ENCODE peak calls at places on chromosomes 16 and 17, in seven cellular contexts. L is tibial nerve; B is right lobe of liver; U is CD8-positive, alpha-beta T cell; J is neural progenitor cell; F is CD8-positive, alpha-beta memory T cell; V is SJCRH30. O is an unnamed sample. For H3K36me3, the result is how much of the 10 kb centered on the place peaks cover.

GRCh38 chr17:40542562-40543411 is 22.5 kb downstream of the CCR7 start:
- DNase-seq in L (peak), B (peak), U (no peak), J (no peak), F (peak), V (peak), O (no peak)

GRCh38 chr16:30875881-30876791 is 17.7 kb downstream of the BCL7C start:
- DNase-seq in L (no peak), B (no peak), U (no peak), J (peak), F (no peak), V (peak), O (no peak)

GRCh38 chr16:28053461-28053860 is 10.1 kb downstream of the GSG1L start:
- DNase-seq in L (no peak), B (no peak), U (no peak), J (no peak), F (no peak), V (no peak), O (no peak)

GRCh38 chr16:24255446-24256352 is at the start of gene CACNG3:
- DNase-seq in L (no peak), B (peak), U (peak), J (peak), F (peak), V (peak), O (peak)

GRCh38 chr17:18363021-18363941 is at the start of gene SHMT1:
- DNase-seq in L (peak), B (peak), U (peak), J (peak), F (peak), V (peak), O (peak)

GRCh38 chr17:40038882-40039513 is 15.2 kb downstream of the MED24 start:
- DNase-seq in L (peak), B (no peak), U (no peak), J (peak), F (no peak), V (peak), O (peak)

GRCh38 chr16:11139624-11140375 is 116.2 kb downstream of the SOCS1 start:
- DNase-seq in L (no peak), B (no peak), U (no peak), J (peak), F (no peak), V (peak), O (no peak)

GRCh38 chr16:68776821-68777485 is 39.9 kb downstream of the CDH1 start:
- DNase-seq in L (no peak), B (no peak), U (peak), J (no peak), F (no peak), V (no peak), O (no peak)

GRCh38 chr16:3461120-3461519 is 17.6 kb downstream of the NAA60 start:
- DNase-seq in L (no peak), B (no peak), U (peak), J (peak), F (peak), V (no peak), O (no peak)

GRCh38 chr16:88430524-88431446 is 22.3 kb upstream of the ZFPM1 start:
- DNase-seq in L (no peak), B (peak), U (peak), J (no peak), F (no peak), V (no peak), O (no peak)

GRCh38 chr16:47463771-47464624 is 2.9 kb downstream of the PHKB start:
- DNase-seq in L (no peak), B (no peak), U (no peak), J (peak), F (no peak), V (no peak), O (no peak)

GRCh38 chr16:68233835-68234187 is 2.1 kb downstream of the ESRP2 start:
- DNase-seq in L (no peak), B (no peak), U (no peak), J (no peak), F (no peak), V (no peak), O (no peak)

GRCh38 chr17:80285237-80285920 is 24.7 kb downstream of the RNF213 start:
- DNase-seq in L (no peak), B (no peak), U (no peak), J (no peak), F (no peak), V (peak), O (no peak)

GRCh38 chr16:54928421-54929089 is 2.1 kb upstream of the IRX5 start:
- DNase-seq in L (no peak), B (peak), U (no peak), J (peak), F (peak), V (peak), O (peak)

GRCh38 chr16:85521737-85522042 is 91.4 kb upstream of the GSE1 start:
- DNase-seq in L (no peak), B (no peak), U (no peak), J (no peak), F (no peak), V (no peak), O (no peak)

GRCh38 chr17:16989230-16989952 is 17.5 kb upstream of the TNFRSF13B start:
- DNase-seq in L (no peak), B (no peak), U (no peak), J (no peak), F (no peak), V (no peak), O (no peak)

GRCh38 chr17:80470603-80471002 is 5.8 kb downstream of the NPTX1 start:
- DNase-seq in L (no peak), B (no peak), U (no peak), J (no peak), F (no peak), V (no peak), O (no peak)

GRCh38 chr17:28928061-28928460 is 23.3 kb downstream of the PHF12 start:
- DNase-seq in L (no peak), B (no peak), U (no peak), J (no peak), F (no peak), V (no peak), O (no peak)

GRCh38 chr17:75665981-75666380 is 973 bp downstream of the RECQL5 start:
- DNase-seq in L (no peak), B (no peak), U (no peak), J (no peak), F (no peak), V (no peak), O (no peak)

GRCh38 chr17:8227238-8227581 is 16.8 kb upstream of the AURKB start:
- DNase-seq in L (no peak), B (no peak), U (no peak), J (no peak), F (no peak), V (no peak), O (no peak)
- H3K36me3 ChIP-seq in L (under half), B (under half), U (half or more), J (under half), F (half or more), V (under half), O (half or more)

DNA sequence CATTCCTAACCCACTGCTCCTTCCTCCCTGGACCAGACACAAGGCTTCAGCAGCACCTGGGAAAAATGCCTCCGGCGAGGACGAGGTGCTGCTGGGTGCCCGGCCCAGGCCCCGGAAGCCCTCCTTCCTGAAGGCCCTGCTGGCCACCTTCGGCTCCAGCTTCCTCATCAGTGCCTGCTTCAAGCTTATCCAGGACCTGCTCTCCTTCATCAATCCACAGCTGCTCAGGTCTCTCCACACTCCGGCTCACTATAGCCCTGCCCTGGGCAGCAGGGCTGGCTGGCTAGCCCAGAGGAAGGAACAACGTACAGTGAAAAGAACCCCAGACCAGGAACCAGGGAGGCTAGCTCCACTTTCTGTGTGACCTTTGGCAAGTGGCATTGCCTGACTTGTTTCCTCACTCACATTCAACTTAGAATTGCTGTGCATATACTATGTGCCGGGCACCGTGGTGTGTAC is 26.2 kb downstream of the ABCC3 start:
- DNase-seq in L (no peak), B (no peak), U (no peak), J (no peak), F (no peak), V (no peak), O (no peak)
- H3K27ac ChIP-seq in L (peak), B (peak), U (no peak), J (no peak), F (peak), V (no peak), O (no peak)

GRCh38 chr17:7576432-7576937 is 3.0 kb upstream of the CD68 start:
- DNase-seq in L (no peak), B (no peak), U (no peak), J (no peak), F (no peak), V (no peak), O (no peak)
- H3K36me3 ChIP-seq in L (under half), B (under half), U (half or more), J (under half), F (half or more), V (half or more), O (half or more)

GRCh38 chr17:45336390-45337182 is 19.8 kb upstream of the MAP3K14 start:
- DNase-seq in L (no peak), B (no peak), U (no peak), J (no peak), F (no peak), V (no peak), O (peak)
- H3K27ac ChIP-seq in L (no peak), B (no peak), U (no peak), J (no peak), F (no peak), V (no peak), O (no peak)

GRCh38 chr17:41870097-41870496 is 4.9 kb upstream of the KLHL11 start:
- DNase-seq in L (no peak), B (no peak), U (no peak), J (no peak), F (no peak), V (no peak), O (no peak)

GRCh38 chr17:41868568-41868967 is 3.3 kb upstream of the KLHL11 start:
- DNase-seq in L (no peak), B (no peak), U (no peak), J (no peak), F (no peak), V (no peak), O (no peak)

GRCh38 chr17:41871789-41872188 is 6.6 kb upstream of the KLHL11 start:
- DNase-seq in L (no peak), B (no peak), U (no peak), J (no peak), F (no peak), V (no peak), O (no peak)

GRCh38 chr17:41870627-41871026 is 5.4 kb upstream of the KLHL11 start:
- DNase-seq in L (no peak), B (no peak), U (no peak), J (no peak), F (no peak), V (no peak), O (no peak)

DNA sequence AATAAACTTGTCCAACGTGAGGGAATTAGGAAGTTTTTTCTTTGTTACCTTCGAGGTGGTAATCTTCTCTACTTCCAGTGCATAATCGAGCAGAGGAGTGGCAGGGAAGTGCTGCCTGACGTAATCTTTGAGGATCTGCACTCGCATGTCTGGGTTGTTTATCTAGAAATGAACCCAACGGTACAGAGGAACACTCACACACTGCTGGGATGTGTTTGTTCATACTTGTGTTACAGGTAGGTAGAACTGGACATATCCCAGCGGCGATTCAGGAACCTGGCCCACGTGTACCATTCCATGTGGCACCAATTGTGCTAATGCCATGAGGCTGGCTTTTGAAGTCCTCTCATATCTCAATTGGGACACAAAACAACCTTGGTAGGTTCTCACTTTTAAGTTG is 4.2 kb upstream of the KLHL11 start:
- DNase-seq in L (no peak), B (no peak), U (no peak), J (no peak), F (no peak), V (no peak), O (no peak)
- H3K36me3 ChIP-seq in L (under half), B (under half), U (under half), J (under half), F (under half), V (half or more), O (half or more)

GRCh38 chr17:7843536-7844291 is 9.7 kb downstream of the KDM6B start:
- DNase-seq in L (peak), B (peak), U (peak), J (peak), F (peak), V (peak), O (peak)

GRCh38 chr17:7841309-7841621 is 7.2 kb downstream of the KDM6B start:
- DNase-seq in L (no peak), B (no peak), U (no peak), J (no peak), F (no peak), V (no peak), O (no peak)

GRCh38 chr17:7841622-7842379 is 7.8 kb downstream of the KDM6B start:
- DNase-seq in L (peak), B (peak), U (peak), J (peak), F (peak), V (peak), O (peak)

GRCh38 chr17:7842950-7843535 is 9.0 kb downstream of the KDM6B start:
- DNase-seq in L (peak), B (peak), U (no peak), J (peak), F (peak), V (peak), O (no peak)

GRCh38 chr17:7842380-7842949 is 8.4 kb downstream of the KDM6B start:
- DNase-seq in L (peak), B (peak), U (peak), J (peak), F (peak), V (peak), O (no peak)
- H3K27ac ChIP-seq in L (peak), B (peak), U (peak), J (no peak), F (peak), V (peak), O (peak)

DNA sequence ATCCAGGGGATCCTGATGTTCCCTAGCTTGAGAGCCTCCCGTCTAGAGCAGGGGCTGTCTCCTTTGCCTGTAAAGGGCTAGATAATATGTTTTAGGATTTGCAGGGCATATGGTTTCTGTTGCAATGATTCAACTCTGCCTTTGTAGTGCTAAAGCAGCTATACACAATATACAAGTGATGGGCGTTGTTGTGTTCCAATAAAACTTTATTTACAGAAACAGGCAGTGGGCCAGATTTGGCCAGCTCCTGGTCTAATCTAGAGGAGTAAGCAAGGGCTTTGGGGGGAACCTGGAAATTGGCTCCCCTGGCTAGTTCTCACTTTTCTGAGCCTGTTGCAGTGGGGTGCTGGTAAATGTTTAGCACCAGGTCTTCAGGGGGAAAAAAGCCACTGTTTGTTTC is 13.8 kb downstream of the WWOX start:
- DNase-seq in L (no peak), B (no peak), U (no peak), J (no peak), F (no peak), V (no peak), O (no peak)
- H3K36me3 ChIP-seq in L (under half), B (under half), U (under half), J (under half), F (under half), V (under half), O (under half)

DNA sequence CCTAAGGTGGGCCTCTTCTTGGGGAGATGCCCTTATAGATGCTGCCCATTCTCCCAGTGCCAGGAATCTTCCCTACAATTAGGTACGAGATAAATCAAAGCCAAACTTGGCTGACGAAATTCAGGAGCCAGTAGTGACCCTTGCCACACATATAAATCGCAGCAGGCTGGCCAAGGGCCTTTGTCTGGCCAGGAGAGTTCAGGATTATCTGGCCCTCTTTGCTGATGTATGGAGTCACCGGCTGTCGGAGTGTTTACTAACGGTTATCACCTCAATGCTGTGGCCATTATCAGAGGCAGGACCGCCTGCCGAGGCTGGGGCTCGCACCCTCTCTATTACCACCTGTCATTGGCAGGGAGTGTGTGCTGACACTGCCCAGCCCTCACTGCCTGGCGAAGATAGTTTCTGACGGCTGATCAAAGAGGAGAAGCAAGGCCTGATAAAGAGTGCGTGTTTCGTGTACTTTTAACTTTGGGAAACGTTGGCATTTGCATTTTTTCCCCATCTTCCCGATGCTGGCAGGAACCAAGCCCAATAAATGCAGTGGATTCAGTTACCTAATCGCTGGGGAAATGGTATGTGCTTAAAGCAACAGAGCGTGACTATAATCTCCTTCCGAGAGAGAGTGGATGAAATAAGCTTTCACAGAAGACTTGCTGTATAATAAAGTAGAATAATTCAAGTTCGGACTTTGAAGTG is 32.8 kb upstream of the TBX2 start:
- DNase-seq in L (no peak), B (no peak), U (no peak), J (no peak), F (no peak), V (peak), O (peak)
- H3K27ac ChIP-seq in L (no peak), B (no peak), U (no peak), J (no peak), F (no peak), V (no peak), O (peak)

GRCh38 chr17:68514809-68515208 is 2.6 kb downstream of the PRKAR1A start:
- DNase-seq in L (no peak), B (no peak), U (no peak), J (no peak), F (no peak), V (no peak), O (no peak)

GRCh38 chr17:68512247-68512966 is at the start of gene PRKAR1A:
- DNase-seq in L (peak), B (peak), U (peak), J (peak), F (peak), V (peak), O (peak)

GRCh38 chr17:68512967-68513474 is 791 bp downstream of the PRKAR1A start:
- DNase-seq in L (peak), B (no peak), U (no peak), J (peak), F (no peak), V (no peak), O (no peak)

GRCh38 chr17:68515238-68515637 is 3.0 kb downstream of the PRKAR1A start:
- DNase-seq in L (no peak), B (no peak), U (no peak), J (peak), F (no peak), V (peak), O (no peak)

DNA sequence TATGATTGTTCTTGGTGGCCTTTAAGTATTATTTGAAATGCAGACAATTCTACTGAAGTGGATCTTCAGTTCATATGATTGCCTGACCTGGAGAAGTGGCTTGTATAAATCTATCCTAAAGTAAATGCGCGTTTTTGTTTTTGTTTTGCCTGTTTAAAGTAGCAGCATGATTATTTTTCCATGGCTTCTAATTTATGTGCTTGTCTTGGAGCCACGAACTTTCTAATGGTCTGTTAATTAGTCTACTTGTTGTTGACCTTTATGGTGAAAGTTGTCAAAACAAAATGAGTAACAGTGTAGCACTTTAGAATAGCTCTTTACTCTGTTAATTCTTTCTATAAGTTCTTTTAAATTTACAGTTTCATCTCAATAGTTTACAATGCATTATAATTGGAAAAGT is 1.7 kb downstream of the PRKAR1A start:
- DNase-seq in L (no peak), B (no peak), U (no peak), J (no peak), F (no peak), V (no peak), O (no peak)
- H3K36me3 ChIP-seq in L (under half), B (under half), U (under half), J (under half), F (under half), V (under half), O (under half)

GRCh38 chr17:32253117-32253611 is 12.5 kb upstream of the RHBDL3 start:
- DNase-seq in L (peak), B (peak), U (peak), J (peak), F (peak), V (peak), O (peak)

GRCh38 chr17:32258383-32259121 is 7.1 kb upstream of the RHBDL3 start:
- DNase-seq in L (no peak), B (no peak), U (no peak), J (peak), F (no peak), V (no peak), O (peak)

GRCh38 chr17:32259596-32259995 is 6.0 kb upstream of the RHBDL3 start:
- DNase-seq in L (no peak), B (no peak), U (no peak), J (no peak), F (no peak), V (no peak), O (no peak)

GRCh38 chr17:32256695-32257013 is 9.0 kb upstream of the RHBDL3 start:
- DNase-seq in L (no peak), B (no peak), U (no peak), J (no peak), F (no peak), V (no peak), O (no peak)

DNA sequence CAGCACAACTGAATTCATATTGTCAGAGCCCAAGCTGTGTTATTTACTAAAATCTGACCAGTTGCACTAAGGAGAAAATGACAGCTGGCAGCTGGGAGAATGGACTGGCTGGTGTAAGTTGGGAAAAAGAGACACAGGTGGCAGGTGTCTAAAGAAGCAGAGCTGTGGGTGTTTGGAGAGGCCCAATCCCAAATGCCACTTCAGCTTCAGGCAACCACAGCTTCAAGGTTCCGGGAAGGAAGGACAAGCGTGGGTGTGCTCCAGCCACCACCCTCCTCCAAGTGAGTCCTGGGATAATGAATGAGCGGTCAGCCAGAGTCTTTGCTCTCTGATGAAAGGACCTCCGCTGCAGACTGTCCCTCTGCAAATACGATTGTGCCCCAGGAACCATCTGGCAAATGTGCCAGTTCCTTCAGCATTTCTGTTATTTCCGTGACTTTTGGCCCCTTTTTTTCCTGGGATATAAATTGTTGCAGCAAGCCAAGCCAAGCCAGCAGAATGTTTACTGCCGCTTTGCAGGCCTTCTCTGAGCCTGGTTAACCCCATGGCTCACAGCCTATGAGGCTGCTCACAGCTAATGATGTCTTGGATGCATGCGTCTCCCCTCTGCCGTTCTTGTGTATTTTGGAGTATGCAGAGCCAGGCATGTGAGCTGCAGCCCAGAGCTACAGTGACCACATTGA is 9.5 kb upstream of the RHBDL3 start:
- DNase-seq in L (no peak), B (no peak), U (no peak), J (no peak), F (no peak), V (no peak), O (no peak)
- H3K27ac ChIP-seq in L (no peak), B (no peak), U (no peak), J (no peak), F (no peak), V (no peak), O (no peak)